ENCODE peak calls at places on chromosomes 4 and X, in five cellular contexts. M, T, O, R and L are unnamed samples.

GRCh38 chr4:151953286-151953685 is 192.5 kb upstream of the GATB start:
- DNase-seq in M (no peak), T (no peak), O (no peak), R (no peak), L (no peak)

GRCh38 chrX:120408168-120408567 is 46.3 kb downstream of the ATP1B4 start:
- DNase-seq in M (no peak), T (no peak), O (no peak), R (no peak), L (no peak)

GRCh38 chr4:8559524-8560264 is 20.5 kb upstream of the GPR78 start:
- DNase-seq in M (no peak), T (no peak), O (no peak), R (no peak), L (no peak)

GRCh38 chr4:177396352-177396751 is 45.9 kb downstream of the AGA start:
- DNase-seq in M (no peak), T (no peak), O (no peak), R (no peak), L (no peak)

GRCh38 chrX:37905436-37906147 is 58.2 kb upstream of the DYNLT3 start:
- DNase-seq in M (peak; percentile 75), T (no peak), O (no peak), R (no peak), L (no peak)

GRCh38 chr4:169142906-169143305 is 127.8 kb downstream of the SH3RF1 start:
- DNase-seq in M (no peak), T (no peak), O (no peak), R (no peak), L (no peak)

GRCh38 chr4:56129431-56129861 is 180.7 kb downstream of the CEP135 start:
- DNase-seq in M (peak; percentile 49), T (peak; percentile 76), O (no peak), R (peak; percentile 6), L (no peak)

GRCh38 chrX:23374291-23374690 is 39.6 kb downstream of the PTCHD1 start:
- DNase-seq in M (no peak), T (no peak), O (no peak), R (no peak), L (no peak)

GRCh38 chr4:106058919-106059318 is 163.6 kb downstream of the NPNT start:
- DNase-seq in M (peak; percentile 22), T (no peak), O (no peak), R (no peak), L (no peak)

GRCh38 chrX:84197550-84197949 is 9.6 kb upstream of the RPS6KA6 start:
- DNase-seq in M (no peak), T (no peak), O (no peak), R (no peak), L (no peak)

GRCh38 chr4:139889194-139889762 is 223.7 kb downstream of the MGST2 start:
- DNase-seq in M (no peak), T (no peak), O (no peak), R (no peak), L (no peak)
- H3K4me1 ChIP-seq in M (peaks cover 5% of the 10 kb centered on the region), T (no peaks in the 10 kb centered on the region), O (no peaks in the 10 kb centered on the region), R (no peaks in the 10 kb centered on the region), L (no peaks in the 10 kb centered on the region)

GRCh38 chr4:168097161-168097560 is 4.8 kb downstream of the ANXA10 start:
- DNase-seq in M (peak; percentile 26), T (no peak), O (no peak), R (no peak), L (no peak)

GRCh38 chr4:168098257-168098717 is 6.0 kb downstream of the ANXA10 start:
- DNase-seq in M (peak; percentile 83), T (no peak), O (no peak), R (no peak), L (no peak)

GRCh38 chr4:168092176-168092712 is at the start of gene ANXA10:
- DNase-seq in M (no peak), T (no peak), O (no peak), R (no peak), L (no peak)

GRCh38 chr4:168095776-168096443 is 3.6 kb downstream of the ANXA10 start:
- DNase-seq in M (peak; percentile 44), T (no peak), O (no peak), R (no peak), L (no peak)

DNA sequence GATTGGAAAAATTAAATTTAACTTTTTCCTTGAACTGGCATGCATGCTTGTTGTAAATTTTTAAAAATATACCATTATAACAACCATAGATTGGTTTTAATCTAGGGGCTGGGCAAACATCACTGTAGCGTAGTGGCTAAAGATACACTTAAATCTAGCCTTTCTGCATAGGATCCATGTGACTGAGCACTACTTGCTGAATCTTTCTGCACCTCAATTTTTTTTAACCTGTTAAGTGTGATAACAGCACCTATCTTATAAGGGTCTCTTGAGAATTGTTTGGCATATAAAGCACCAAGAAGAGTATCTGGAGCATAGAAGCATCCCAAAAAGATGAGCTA is 4.1 kb downstream of the ANXA10 start:
- DNase-seq in M (no peak), T (no peak), O (no peak), R (no peak), L (no peak)
- H3K4me3 ChIP-seq in M (no peak overlapping the region), T (no peak overlapping the region), O (no peak overlapping the region), R (no peak overlapping the region), L (no peak overlapping the region)

DNA sequence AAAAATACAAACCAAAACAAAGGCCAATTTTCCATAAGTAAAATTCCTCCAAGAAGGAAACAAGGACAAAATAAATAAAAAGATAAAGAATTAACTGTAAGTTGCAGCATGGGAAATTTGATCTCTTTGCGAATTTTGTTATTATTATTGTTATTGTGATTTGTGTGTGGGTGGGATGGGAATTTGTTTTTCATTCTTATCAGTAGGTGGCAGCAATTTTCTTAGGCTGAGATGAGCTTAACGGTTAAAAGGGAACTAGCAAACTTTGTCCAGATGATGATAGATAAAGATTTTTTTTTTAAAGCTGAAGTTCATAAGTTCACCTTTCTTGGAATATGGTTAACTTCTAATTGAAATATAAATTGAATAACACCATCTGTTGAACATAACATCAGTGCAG is 83.2 kb upstream of the IL1RAPL2 start:
- DNase-seq in M (no peak), T (no peak), O (no peak), R (no peak), L (no peak)
- TF ChIP-seq CTCF in M (peak; percentile 7), T (no peak), O (peak; percentile 6), R (peak; percentile 11), L (no peak)

GRCh38 chr4:137181293-137181899 is 350.9 kb downstream of the PCDH18 start:
- DNase-seq in M (no peak), T (no peak), O (no peak), R (no peak), L (no peak)
- H3K4me1 ChIP-seq in M (no peaks in the 10 kb centered on the region), T (no peaks in the 10 kb centered on the region), O (no peaks in the 10 kb centered on the region), R (no peaks in the 10 kb centered on the region), L (no peaks in the 10 kb centered on the region)

DNA sequence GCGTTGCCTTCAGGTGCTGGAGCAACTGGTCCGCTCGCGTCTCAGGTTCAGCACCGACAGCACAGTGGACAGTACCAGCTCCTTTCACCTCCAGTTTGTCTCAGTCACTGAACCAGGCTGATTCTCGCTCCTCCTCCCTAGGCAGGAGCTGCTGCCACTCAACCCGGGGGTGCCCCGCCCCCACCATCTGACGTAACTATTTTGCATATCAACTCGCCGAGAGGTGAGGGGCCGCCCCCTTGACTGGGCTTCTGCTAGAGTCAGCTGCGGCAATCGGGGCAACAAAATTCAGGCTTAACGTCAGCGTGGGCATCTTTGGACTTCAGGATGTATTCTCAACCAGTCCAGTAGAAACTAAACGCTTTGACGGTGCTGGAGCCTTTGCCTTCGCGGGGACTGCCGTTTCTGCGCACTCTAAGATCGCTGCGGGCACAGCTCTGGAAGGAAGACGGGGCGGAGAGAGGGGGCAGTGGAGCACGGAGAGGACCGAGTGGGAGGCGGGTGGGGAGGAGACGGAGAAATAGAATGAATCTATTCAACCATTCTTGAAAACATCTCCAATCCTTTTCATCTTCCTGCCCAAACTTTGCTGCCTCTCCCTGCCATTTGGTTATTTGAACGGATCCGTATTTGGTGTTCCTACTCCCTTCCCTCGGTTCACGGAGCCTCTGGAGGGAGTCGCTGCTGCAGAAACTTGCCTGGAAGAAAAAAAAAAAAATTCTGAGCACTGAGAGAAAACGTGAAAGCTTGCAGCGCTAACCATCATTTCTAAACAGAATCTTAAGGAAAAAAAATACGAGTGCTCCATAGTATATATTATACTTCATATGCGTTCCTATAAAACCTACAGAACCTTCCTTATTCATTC is at the start of gene FSTL5:
- DNase-seq in M (peak; percentile 81), T (peak; percentile 82), O (peak; percentile 38), R (no peak), L (peak; percentile 59)
- H3K4me3 ChIP-seq in M (no peak within 1 kb of the TSS), T (peak within 1 kb of the TSS; percentile 29), O (peak within 1 kb of the TSS; percentile 29), R (no peak within 1 kb of the TSS), L (peak within 1 kb of the TSS; percentile 15)

DNA sequence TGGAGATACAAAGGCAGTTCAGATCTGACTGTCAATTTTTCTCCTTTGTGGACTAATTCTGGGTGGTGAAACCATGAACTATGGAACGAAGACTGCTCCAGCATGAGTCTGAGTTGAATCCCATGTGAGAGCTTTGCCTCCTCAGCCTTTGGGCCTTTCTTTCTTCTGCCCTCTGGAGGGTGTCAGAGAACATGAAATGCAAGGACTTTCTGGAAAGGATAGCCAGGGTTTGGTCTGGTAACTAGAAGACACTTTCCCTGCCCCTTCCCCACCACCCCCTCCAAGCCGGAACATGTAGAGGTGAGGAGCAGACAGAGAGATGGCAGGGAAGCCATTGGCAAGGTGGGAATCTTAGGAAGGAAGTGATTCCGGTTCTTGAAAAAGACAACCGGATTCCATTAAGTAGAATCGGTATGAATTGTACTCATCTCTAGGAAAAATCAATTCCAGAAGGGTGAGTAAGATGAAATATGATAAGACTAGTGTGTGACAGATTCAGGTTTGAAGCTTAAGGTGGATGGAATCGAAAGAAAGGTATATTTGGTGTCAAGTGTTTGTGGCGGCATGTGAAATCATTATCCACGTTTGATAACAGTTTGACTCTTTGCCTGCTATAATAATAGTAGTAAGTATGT is 19.0 kb downstream of the FHL1 start:
- DNase-seq in M (peak; percentile 40), T (no peak), O (no peak), R (no peak), L (no peak)
- TF ChIP-seq CTCF in M (peak; percentile 58), T (no peak), O (no peak), R (peak; percentile 24), L (peak; percentile 15)

GRCh38 chrX:150759568-150760416 is 66.6 kb downstream of the MTMR1 start:
- DNase-seq in M (no peak), T (no peak), O (no peak), R (no peak), L (peak; percentile 28)
- H3K4me1 ChIP-seq in M (no peaks in the 10 kb centered on the region), T (no peaks in the 10 kb centered on the region), O (no peaks in the 10 kb centered on the region), R (no peaks in the 10 kb centered on the region), L (no peaks in the 10 kb centered on the region)

DNA sequence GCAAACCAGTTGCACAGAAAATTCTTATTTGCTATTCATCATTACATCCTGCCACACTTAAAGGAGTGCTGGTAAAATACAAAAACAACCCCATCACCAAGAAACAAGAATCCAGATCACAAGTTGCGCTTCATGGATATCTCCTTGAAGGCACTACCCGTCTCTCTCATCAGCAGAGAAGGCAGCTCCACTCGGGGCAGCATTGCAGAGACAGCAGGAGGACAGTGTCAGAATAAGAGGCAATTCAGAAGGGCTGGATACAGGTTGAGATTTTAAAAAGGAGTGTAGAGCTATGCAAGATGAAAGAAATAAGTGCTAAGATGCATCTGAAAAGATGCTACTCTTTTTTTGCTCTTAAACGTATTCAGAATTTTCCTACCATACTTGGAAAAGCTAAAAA is 71.4 kb downstream of the LDB2 start:
- DNase-seq in M (no peak), T (no peak), O (no peak), R (no peak), L (no peak)
- H3K4me3 ChIP-seq in M (no peak overlapping the region), T (no peak overlapping the region), O (no peak overlapping the region), R (no peak overlapping the region), L (no peak overlapping the region)